ENCODE peak calls at places on chromosomes 3 and 15, in nine cellular contexts. O, C, J, M, Q, G, Y, K and B are unnamed samples.

GRCh38 chr3:46946856-46947544 is 29.5 kb downstream of the CCDC12 start:
- DNase-seq in J (no peak), K (no peak), G (no peak), Q (peak), Y (no peak), C (peak), M (no peak), O (no peak), B (no peak)

GRCh38 chr15:95845862-95846515 is 484.5 kb upstream of the NR2F2 start:
- DNase-seq in J (no peak), K (no peak), C (no peak), Q (peak), Y (no peak), O (no peak), G (peak), M (no peak), B (no peak)

GRCh38 chr3:15634671-15635661 is 33.4 kb downstream of the BTD start:
- DNase-seq in C (no peak), Y (no peak), K (peak), O (no peak), Q (no peak), M (no peak), G (peak), J (no peak), B (peak)

GRCh38 chr15:62569460-62570404 is 404.6 kb upstream of the C2CD4B start:
- DNase-seq in K (no peak), O (no peak), Y (no peak), M (no peak), J (no peak), Q (peak), C (no peak), G (peak), B (no peak)

GRCh38 chr15:95872366-95872771 is 458.1 kb upstream of the NR2F2 start:
- DNase-seq in M (no peak), Y (no peak), G (peak), O (no peak), C (no peak), Q (peak), K (no peak), J (no peak), B (no peak)

GRCh38 chr3:195286115-195286872 is 15.3 kb upstream of the XXYLT1 start:
- DNase-seq in J (no peak), K (no peak), C (no peak), Q (no peak), M (no peak), G (peak), O (no peak), Y (no peak), B (no peak)

GRCh38 chr15:22967084-22967770 is 12.9 kb downstream of the CYFIP1 start:
- DNase-seq in M (no peak), Y (no peak), O (no peak), K (no peak), J (no peak), C (no peak), Q (no peak), G (no peak), B (no peak)

GRCh38 chr3:48511551-48511950 is 7.6 kb upstream of the SHISA5 start:
- DNase-seq in K (no peak), M (no peak), Q (no peak), O (no peak), Y (no peak), J (no peak), G (no peak), C (no peak), B (no peak)

GRCh38 chr3:70988111-70988510 is 595.4 kb downstream of the FOXP1 start:
- DNase-seq in M (no peak), G (no peak), J (no peak), Y (no peak), Q (no peak), C (no peak), O (no peak), K (no peak), B (no peak)

GRCh38 chr3:43343778-43344177 is 57.4 kb downstream of the SNRK start:
- DNase-seq in Y (no peak), J (no peak), K (no peak), M (no peak), O (no peak), C (no peak), G (no peak), Q (no peak), B (no peak)

GRCh38 chr3:63304421-63304820 is 26.3 kb downstream of the SYNPR start:
- DNase-seq in M (no peak), G (no peak), Q (no peak), J (no peak), O (no peak), K (no peak), C (no peak), Y (no peak), B (no peak)

GRCh38 chr15:79003301-79003700 is 58.5 kb upstream of the CTSH start:
- DNase-seq in G (peak), C (no peak), Q (peak), Y (no peak), K (no peak), J (no peak), M (no peak), O (no peak), B (no peak)

GRCh38 chr15:84840741-84841429 is 23.7 kb downstream of the ALPK3 start:
- DNase-seq in G (peak), Y (no peak), O (no peak), K (no peak), C (no peak), Q (no peak), J (no peak), M (no peak), B (no peak)

GRCh38 chr3:73759290-73759689 is 134.5 kb upstream of the PDZRN3 start:
- DNase-seq in M (no peak), O (no peak), Y (no peak), Q (no peak), G (no peak), J (no peak), K (no peak), C (no peak), B (no peak)

GRCh38 chr3:143332046-143332445 is 212.5 kb downstream of the CHST2 start:
- DNase-seq in G (no peak), J (no peak), Q (no peak), K (no peak), O (no peak), C (no peak), Y (no peak), M (no peak), B (no peak)

GRCh38 chr3:25594007-25594502 is 70.7 kb downstream of the TOP2B start:
- DNase-seq in M (peak), C (no peak), G (peak), Y (peak), K (peak), O (no peak), J (no peak), Q (peak), B (peak)

GRCh38 chr3:16849240-16849639 is 35.5 kb upstream of the PLCL2 start:
- DNase-seq in J (peak), O (no peak), M (no peak), Q (peak), C (peak), Y (peak), G (peak), K (peak), B (peak)